ENCODE peak calls at places on chromosomes 5 and 9, in nine cellular contexts. I is stimulated activated CD4-positive, alpha-beta T cell treated with anti-CD3 and anti-CD28 coated beads, Interleukin-2, amount 100 ng/mL, for 48 hours; K is activated naive CD4-positive, alpha-beta T cell; E is stimulated activated effector memory CD8-positive, alpha-beta T cell treated with anti-CD3 and anti-CD28 coated beads, Interleukin-12 subunit alpha, Interleukin-12 subunit beta, amount 100 ng/mL, for 72 hours; X is Caki2; W is osteocyte; O is A549; F is activated CD4-positive, alpha-beta T cell treated with anti-CD3 and anti-CD28 coated beads, Interleukin-2, amount 50 U/mL, for 1 hour; N is amniotic stem cell. U is an unnamed sample.

GRCh38 chr5:125416055-125416454 is 669.6 kb upstream of the ZNF608 start:
- DNase-seq in I (no peak), K (no peak), E (no peak), X (no peak), W (no peak), O (no peak), F (no peak), N (no peak), U (no peak)

GRCh38 chr5:29304555-29304954 is 1888.9 kb upstream of the CDH6 start:
- DNase-seq in I (no peak), K (no peak), E (no peak), X (no peak), W (no peak), O (no peak), F (no peak), N (no peak), U (no peak)

GRCh38 chr5:160105686-160106085 is 13.6 kb downstream of the PWWP2A start:
- DNase-seq in I (no peak), K (no peak), E (no peak), X (no peak), W (no peak), O (no peak), F (no peak), N (no peak), U (no peak)

GRCh38 chr5:119680080-119680479 is 50.7 kb downstream of the FAM170A start:
- DNase-seq in I (no peak), K (no peak), E (no peak), X (no peak), W (no peak), O (no peak), F (no peak), N (no peak), U (no peak)

GRCh38 chr5:109921735-109922395 is 232.1 kb downstream of the MAN2A1 start:
- DNase-seq in I (no peak), K (peak; percentile 49), E (no peak), X (no peak), W (no peak), O (no peak), F (peak; percentile 56), N (no peak), U (no peak)

GRCh38 chr5:65623482-65623881 is 651 bp downstream of the TRIM23 start:
- DNase-seq in I (no peak), K (no peak), E (no peak), X (no peak), W (no peak), O (no peak), F (no peak), N (no peak), U (no peak)

GRCh38 chr5:100188778-100189177 is 346.4 kb upstream of the FAM174A start:
- DNase-seq in I (no peak), K (no peak), E (no peak), X (no peak), W (no peak), O (no peak), F (no peak), N (no peak), U (no peak)

GRCh38 chr9:81826541-81826906 is 101.7 kb upstream of the SPATA31D4 start:
- DNase-seq in I (no peak), K (no peak), E (no peak), X (no peak), W (no peak), O (no peak), F (no peak), N (no peak), U (no peak)

GRCh38 chr5:127423173-127423798 is 94.2 kb upstream of the PRRC1 start:
- DNase-seq in I (no peak), K (no peak), E (no peak), X (no peak), W (no peak), O (no peak), F (no peak), N (no peak), U (no peak)

GRCh38 chr5:71475788-71476384 is 20.4 kb downstream of the BDP1 start:
- DNase-seq in I (no peak), K (no peak), E (no peak), X (peak; percentile 26), W (no peak), O (peak; percentile 38), F (no peak), N (no peak), U (no peak)

GRCh38 chr9:87372401-87372851 is 125.2 kb upstream of the DAPK1 start:
- DNase-seq in I (no peak), K (no peak), E (no peak), X (peak; percentile 99), W (no peak), O (peak; percentile 98), F (no peak), N (no peak), U (no peak)

GRCh38 chr9:34899535-34900158 is 58.4 kb upstream of the PHF24 start:
- DNase-seq in I (peak; percentile 75), K (peak; percentile 56), E (peak; percentile 86), X (peak; percentile 22), W (no peak), O (peak; percentile 73), F (peak; percentile 80), N (peak; percentile 34), U (peak; percentile 60)

GRCh38 chr9:108620767-108621166 is 235.0 kb downstream of the ACTL7B start:
- DNase-seq in I (no peak), K (no peak), E (no peak), X (no peak), W (no peak), O (no peak), F (no peak), N (no peak), U (no peak)

GRCh38 chr5:84384604-84385575 is at the start of gene EDIL3:
- DNase-seq in I (no peak), K (no peak), E (no peak), X (peak; percentile 83), W (peak; percentile 90), O (peak; percentile 11), F (no peak), N (no peak), U (no peak)

GRCh38 chr9:69180670-69181069 is 6.6 kb downstream of the TJP2 start:
- DNase-seq in I (peak; percentile 34), K (no peak), E (peak; percentile 70), X (peak; percentile 89), W (no peak), O (peak; percentile 86), F (peak; percentile 4), N (peak; percentile 94), U (peak; percentile 78)

GRCh38 chr9:1977026-1977425 is 38.1 kb upstream of the SMARCA2 start:
- DNase-seq in I (no peak), K (no peak), E (no peak), X (no peak), W (no peak), O (no peak), F (no peak), N (no peak), U (no peak)

GRCh38 chr5:113902917-113903681 is 389.6 kb downstream of the YTHDC2 start:
- DNase-seq in I (no peak), K (no peak), E (no peak), X (no peak), W (no peak), O (no peak), F (no peak), N (no peak), U (no peak)

GRCh38 chr5:107997338-107997979 is 326.7 kb upstream of the EFNA5 start:
- DNase-seq in I (no peak), K (no peak), E (no peak), X (peak; percentile 52), W (no peak), O (no peak), F (no peak), N (no peak), U (peak; percentile 35)

GRCh38 chr9:123825337-123825736 is 104.6 kb downstream of the DENND1A start:
- DNase-seq in I (no peak), K (no peak), E (no peak), X (no peak), W (no peak), O (peak; percentile 23), F (no peak), N (no peak), U (no peak)

GRCh38 chr9:116042321-116042720 is 111.3 kb upstream of the PAPPA start:
- DNase-seq in I (no peak), K (no peak), E (no peak), X (no peak), W (no peak), O (no peak), F (no peak), N (no peak), U (no peak)

GRCh38 chr9:97487107-97487506 is 14.4 kb upstream of the TMOD1 start:
- DNase-seq in I (no peak), K (no peak), E (no peak), X (no peak), W (no peak), O (peak; percentile 37), F (no peak), N (no peak), U (no peak)

GRCh38 chr9:93968451-93969327 is 13.5 kb upstream of the BARX1 start:
- DNase-seq in I (no peak), K (no peak), E (no peak), X (peak; percentile 34), W (no peak), O (no peak), F (no peak), N (no peak), U (no peak)

GRCh38 chr5:113806823-113807222 is 293.3 kb downstream of the YTHDC2 start:
- DNase-seq in I (no peak), K (no peak), E (no peak), X (no peak), W (no peak), O (no peak), F (no peak), N (no peak), U (no peak)

GRCh38 chr5:23385036-23385435 is 122.4 kb upstream of the PRDM9 start:
- DNase-seq in I (no peak), K (no peak), E (no peak), X (no peak), W (no peak), O (no peak), F (no peak), N (no peak), U (no peak)

GRCh38 chr9:114350636-114351396 is 21.1 kb downstream of the ORM2 start:
- DNase-seq in I (no peak), K (no peak), E (no peak), X (no peak), W (no peak), O (no peak), F (no peak), N (no peak), U (no peak)

GRCh38 chr5:159894149-159894720 is 22.0 kb upstream of the ADRA1B start:
- DNase-seq in I (no peak), K (no peak), E (no peak), X (no peak), W (no peak), O (no peak), F (no peak), N (no peak), U (no peak)

GRCh38 chr9:15333376-15333881 is 26.4 kb upstream of the TTC39B start:
- DNase-seq in I (no peak), K (no peak), E (no peak), X (no peak), W (no peak), O (peak; percentile 50), F (no peak), N (no peak), U (no peak)

GRCh38 chr5:153618857-153619256 is 128.4 kb downstream of the GRIA1 start:
- DNase-seq in I (no peak), K (no peak), E (no peak), X (no peak), W (no peak), O (no peak), F (no peak), N (no peak), U (no peak)

GRCh38 chr9:133658442-133659431 is 22.6 kb downstream of the DBH start:
- DNase-seq in I (no peak), K (no peak), E (no peak), X (peak; percentile 75), W (no peak), O (peak; percentile 18), F (peak; percentile 14), N (no peak), U (no peak)

GRCh38 chr9:112029921-112030444 is 133.4 kb downstream of the UGCG start:
- DNase-seq in I (no peak), K (no peak), E (no peak), X (peak; percentile 97), W (no peak), O (peak; percentile 87), F (no peak), N (no peak), U (peak; percentile 74)